ENCODE peak calls at places on chromosome 15, in eight cellular contexts. K, J, H, Q, W, D, X and Z are unnamed samples.

GRCh38 chr15:91566116-91566515 is 287.4 kb upstream of the SLCO3A1 start:
- DNase-seq in K (no peak), J (no peak), H (no peak), Q (no peak), W (no peak), D (no peak), X (no peak), Z (no peak)

GRCh38 chr15:81642451-81642990 is 268.5 kb upstream of the TMC3 start:
- DNase-seq in K (no peak), J (no peak), H (peak), Q (no peak), W (no peak), D (peak), X (no peak), Z (no peak)

GRCh38 chr15:91158415-91159394 is 58.6 kb downstream of the SV2B start:
- DNase-seq in K (no peak), J (no peak), H (no peak), Q (no peak), W (no peak), D (no peak), X (no peak), Z (no peak)

GRCh38 chr15:88661766-88662556 is 23.1 kb downstream of the ISG20 start:
- DNase-seq in K (no peak), J (no peak), H (no peak), Q (no peak), W (no peak), D (peak), X (no peak), Z (no peak)

GRCh38 chr15:45704329-45705249 is 69.8 kb downstream of the SQOR start:
- DNase-seq in K (no peak), J (no peak), H (peak), Q (no peak), W (no peak), D (no peak), X (no peak), Z (no peak)

GRCh38 chr15:52112203-52112750 is 298 bp downstream of the BCL2L10 start:
- DNase-seq in K (no peak), J (no peak), H (no peak), Q (no peak), W (peak), D (no peak), X (no peak), Z (no peak)

GRCh38 chr15:50148362-50148963 is 29.4 kb upstream of the ATP8B4 start:
- DNase-seq in K (peak), J (no peak), H (peak), Q (no peak), W (no peak), D (peak), X (peak), Z (no peak)

GRCh38 chr15:29364429-29365078 is 94.9 kb upstream of the NSMCE3 start:
- DNase-seq in K (peak), J (no peak), H (peak), Q (no peak), W (no peak), D (peak), X (peak), Z (no peak)

GRCh38 chr15:43095243-43095642 is 10.6 kb downstream of the UBR1 start:
- DNase-seq in K (no peak), J (no peak), H (peak), Q (no peak), W (no peak), D (no peak), X (no peak), Z (no peak)

GRCh38 chr15:40100133-40100946 is 8.3 kb downstream of the BMF start:
- DNase-seq in K (no peak), J (no peak), H (no peak), Q (no peak), W (no peak), D (no peak), X (no peak), Z (no peak)

GRCh38 chr15:39920510-39921273 is 626 bp upstream of the GPR176 start:
- DNase-seq in K (peak), J (peak), H (peak), Q (peak), W (peak), D (peak), X (peak), Z (peak)